ENCODE peak calls at places on chromosomes 1 and 21, in six cellular contexts. C is mesenchymal stem cell, K is neuronal stem cell, P is IMR-90, M is H1, R is trophoblast cell. L is an unnamed sample.
A peak's percentile ranks its signal among the peaks of the same experiment; 100 is the strongest.

GRCh38 chr1:235946570-235946981 is 79.9 kb upstream of the LYST start:
- DNase-seq in C (peak; percentile 96), K (no peak), P (peak; percentile 90), M (no peak), R (peak; percentile 23), L (no peak)

GRCh38 chr1:99869304-99869703 is 19.1 kb downstream of the AGL start:
- DNase-seq in C (peak; percentile 62), K (no peak), P (peak; percentile 73), M (no peak), R (no peak), L (no peak)

GRCh38 chr1:8598060-8598724 is 219.2 kb downstream of the RERE start:
- DNase-seq in C (peak; percentile 47), K (no peak), P (peak; percentile 78), M (no peak), R (no peak), L (peak; percentile 57)

GRCh38 chr1:114756949-114757454 is 782 bp downstream of the CSDE1 start:
- DNase-seq in C (peak; percentile 82), K (no peak), P (peak; percentile 58), M (no peak), R (peak; percentile 66), L (peak; percentile 58)

GRCh38 chr1:231969078-231969477 is 342.5 kb downstream of the DISC1 start:
- DNase-seq in C (peak; percentile 32), K (no peak), P (no peak), M (no peak), R (no peak), L (no peak)

GRCh38 chr1:77407738-77408375 is 126.0 kb downstream of the AK5 start:
- DNase-seq in C (no peak), K (no peak), P (peak; percentile 29), M (no peak), R (no peak), L (no peak)

GRCh38 chr21:31804008-31804394 is 68.8 kb upstream of the HUNK start:
- DNase-seq in C (no peak), K (no peak), P (no peak), M (no peak), R (no peak), L (no peak)

GRCh38 chr1:203480084-203480483 is 4.5 kb downstream of the PRELP start:
- DNase-seq in C (peak; percentile 51), K (no peak), P (peak; percentile 74), M (no peak), R (no peak), L (no peak)

GRCh38 chr1:201285846-201286245 is 2.5 kb downstream of the PKP1 start:
- DNase-seq in C (no peak), K (no peak), P (no peak), M (no peak), R (peak; percentile 96), L (peak; percentile 18)

GRCh38 chr1:172719694-172720138 is 60.8 kb downstream of the FASLG start:
- DNase-seq in C (peak; percentile 67), K (peak; percentile 39), P (peak; percentile 57), M (no peak), R (no peak), L (peak; percentile 70)

GRCh38 chr21:37531402-37532042 is 164.9 kb downstream of the DYRK1A start:
- DNase-seq in C (no peak), K (no peak), P (no peak), M (no peak), R (no peak), L (no peak)

GRCh38 chr1:211621471-211622198 is 42.7 kb upstream of the SLC30A1 start:
- DNase-seq in C (no peak), K (no peak), P (peak; percentile 71), M (no peak), R (no peak), L (no peak)

GRCh38 chr1:169022648-169023047 is 83.8 kb upstream of the ATP1B1 start:
- DNase-seq in C (no peak), K (no peak), P (no peak), M (no peak), R (no peak), L (no peak)

GRCh38 chr1:106568575-106568974 is 487.9 kb upstream of the PRMT6 start:
- DNase-seq in C (no peak), K (no peak), P (no peak), M (no peak), R (no peak), L (no peak)

GRCh38 chr21:39105836-39106235 is 77.4 kb downstream of the PSMG1 start:
- DNase-seq in C (no peak), K (no peak), P (no peak), M (no peak), R (no peak), L (no peak)

GRCh38 chr21:46005481-46005881 is 23.9 kb downstream of the COL6A1 start:
- DNase-seq in C (no peak), K (no peak), P (no peak), M (no peak), R (no peak), L (no peak)

GRCh38 chr1:74731399-74732052 is 1.3 kb downstream of the CRYZ start:
- DNase-seq in C (peak; percentile 14), K (no peak), P (peak; percentile 21), M (no peak), R (no peak), L (no peak)

GRCh38 chr1:24715658-24716057 is 29.6 kb upstream of the CLIC4 start:
- DNase-seq in C (no peak), K (no peak), P (no peak), M (no peak), R (no peak), L (no peak)
- H3K9ac ChIP-seq in C (no peak overlapping the region), K (no peak overlapping the region), P (no peak overlapping the region), M (no peak overlapping the region), R (no peak overlapping the region), L (no peak overlapping the region)

GRCh38 chr1:34009340-34009975 is 145.6 kb downstream of the HMGB4 start:
- DNase-seq in C (no peak), K (no peak), P (no peak), M (no peak), R (no peak), L (no peak)
- H3K79me1 ChIP-seq in C (no peaks in the 10 kb centered on the region), K (no peaks in the 10 kb centered on the region), P (no peaks in the 10 kb centered on the region), M (no peaks in the 10 kb centered on the region), R (no peaks in the 10 kb centered on the region), L (no peaks in the 10 kb centered on the region)

GRCh38 chr1:26827663-26828062 is 1.2 kb downstream of the ZDHHC18 start:
- DNase-seq in C (no peak), K (no peak), P (no peak), M (no peak), R (no peak), L (no peak)
- H3K4me3 ChIP-seq in C (peak overlapping the region; percentile 85), K (peak overlapping the region; percentile 77), P (peak overlapping the region; percentile 50), M (peak overlapping the region; percentile 76), R (no peak overlapping the region), L (no peak overlapping the region)

DNA sequence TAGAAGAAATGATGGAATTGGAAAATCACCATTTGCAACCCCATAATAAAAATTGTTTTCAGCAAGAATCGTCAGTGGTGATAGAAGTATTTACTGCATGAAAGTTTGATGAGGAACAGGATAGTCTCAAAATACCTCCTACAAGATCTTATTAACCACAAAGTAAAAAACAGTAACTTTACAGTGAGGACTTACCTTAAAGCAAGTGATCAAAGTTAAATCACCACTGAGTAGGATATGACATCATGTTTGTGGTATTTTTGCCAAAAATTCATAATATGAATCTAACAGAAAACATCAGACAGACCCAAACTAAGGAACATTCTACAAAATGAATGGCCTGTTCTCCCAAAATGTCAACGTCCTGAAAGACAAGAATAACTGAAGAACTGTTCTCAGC is 19.9 kb downstream of the ALDH9A1 start:
- DNase-seq in C (no peak), K (no peak), P (no peak), M (no peak), R (no peak), L (no peak)
- H3K9ac ChIP-seq in C (no peak overlapping the region), K (no peak overlapping the region), P (no peak overlapping the region), M (no peak overlapping the region), R (no peak overlapping the region), L (no peak overlapping the region)

L was measured in mesendoderm.